ENCODE peak calls at places on chromosomes 2 and 18, in eight cellular contexts. Q, U, V, E, L, N, H and X are unnamed samples.

GRCh38 chr2:53520630-53520940 is 247.0 kb upstream of the CHAC2 start:
- DNase-seq in E (no peak), Q (no peak), H (no peak), L (no peak), N (no peak), V (no peak), U (no peak), X (no peak)

GRCh38 chr2:205372141-205372540 is 310.2 kb upstream of the NRP2 start:
- DNase-seq in Q (no peak), E (no peak), V (no peak), L (peak; percentile 33), N (no peak), H (no peak), U (no peak), X (peak; percentile 30)

GRCh38 chr2:68594674-68595492 is 48.5 kb upstream of the PROKR1 start:
- DNase-seq in H (peak; percentile 51), N (peak; percentile 4), U (peak; percentile 16), Q (peak; percentile 82), L (peak; percentile 34), V (peak; percentile 72), E (no peak), X (peak; percentile 57)

GRCh38 chr2:25378731-25379490 is 37.2 kb upstream of the DNMT3A start:
- DNase-seq in H (no peak), L (peak; percentile 54), U (no peak), N (no peak), Q (peak; percentile 59), V (peak; percentile 19), E (no peak), X (peak; percentile 29)

GRCh38 chr2:126803422-126803775 is 95.3 kb upstream of the TEX51 start:
- DNase-seq in E (no peak), V (no peak), L (no peak), Q (no peak), H (no peak), N (no peak), U (no peak), X (no peak)

GRCh38 chr2:186887107-186888090 is 38.4 kb upstream of the ZSWIM2 start:
- DNase-seq in E (no peak), Q (no peak), V (no peak), H (no peak), U (peak; percentile 19), L (no peak), N (no peak), X (peak; percentile 38)

GRCh38 chr2:111072220-111072871 is 48.4 kb upstream of the BCL2L11 start:
- DNase-seq in L (peak; percentile 50), E (peak; percentile 64), N (no peak), Q (no peak), V (no peak), H (no peak), U (peak; percentile 10), X (peak; percentile 68)

GRCh38 chr2:31304831-31305230 is 70.9 kb downstream of the EHD3 start:
- DNase-seq in Q (no peak), H (no peak), V (no peak), E (no peak), L (no peak), U (no peak), N (no peak), X (no peak)

GRCh38 chr2:144048631-144049060 is 471.3 kb downstream of the ZEB2 start:
- DNase-seq in L (no peak), Q (no peak), U (no peak), E (no peak), V (no peak), H (no peak), N (no peak), X (peak; percentile 7)

GRCh38 chr2:137992039-137992646 is 27.9 kb downstream of the HNMT start:
- DNase-seq in Q (no peak), H (no peak), E (no peak), L (no peak), N (no peak), V (no peak), U (no peak), X (no peak)

GRCh38 chr2:182482511-182482910 is 55.7 kb upstream of the PDE1A start:
- DNase-seq in U (no peak), H (no peak), N (no peak), L (no peak), E (no peak), Q (no peak), V (no peak), X (no peak)

GRCh38 chr18:59846814-59847490 is 52.8 kb upstream of the PMAIP1 start:
- DNase-seq in Q (peak; percentile 68), H (no peak), V (peak; percentile 81), U (peak; percentile 24), L (peak; percentile 54), N (peak; percentile 33), E (no peak), X (peak; percentile 49)

GRCh38 chr2:184611221-184612085 is 13.1 kb downstream of the ZNF804A start:
- DNase-seq in L (peak; percentile 66), N (no peak), H (no peak), E (peak; percentile 19), V (no peak), U (no peak), Q (no peak), X (peak; percentile 57)

GRCh38 chr2:55345064-55345463 is 74.6 kb downstream of the CCDC88A start:
- DNase-seq in Q (no peak), N (no peak), V (no peak), L (no peak), H (no peak), E (no peak), U (no peak), X (no peak)

GRCh38 chr2:108630567-108631405 is 88.5 kb upstream of the RANBP2 start:
- DNase-seq in H (no peak), E (no peak), V (no peak), L (no peak), Q (no peak), N (no peak), U (no peak), X (peak; percentile 39)

GRCh38 chr2:216285641-216286156 is 86.6 kb downstream of the MARCHF4 start:
- DNase-seq in Q (no peak), L (peak; percentile 29), H (no peak), E (no peak), U (no peak), V (no peak), N (no peak), X (no peak)

GRCh38 chr2:174247474-174248186 is 702 bp downstream of the OLA1 start:
- DNase-seq in N (no peak), H (no peak), U (peak; percentile 7), L (no peak), V (no peak), E (no peak), Q (no peak), X (peak; percentile 49)

GRCh38 chr2:34105015-34105767 is 506.1 kb upstream of the FAM98A start:
- DNase-seq in N (no peak), L (peak; percentile 92), H (no peak), Q (no peak), V (no peak), E (peak; percentile 73), U (no peak), X (peak; percentile 88)

GRCh38 chr18:12460874-12461273 is 53.1 kb downstream of the PRELID3A start:
- DNase-seq in E (no peak), U (no peak), L (no peak), Q (no peak), V (no peak), H (no peak), N (no peak), X (no peak)

GRCh38 chr2:43634604-43635306 is 2.3 kb upstream of the PLEKHH2 start:
- DNase-seq in U (peak; percentile 82), N (no peak), H (no peak), L (peak; percentile 18), Q (no peak), V (no peak), E (no peak), X (peak; percentile 83)

GRCh38 chr2:157785200-157785599 is 90.9 kb downstream of the ACVR1 start:
- DNase-seq in N (no peak), U (no peak), V (no peak), L (peak; percentile 31), Q (no peak), H (no peak), E (no peak), X (peak; percentile 20)

GRCh38 chr18:60189840-60190239 is 182.7 kb downstream of the MC4R start:
- DNase-seq in Q (no peak), V (no peak), L (no peak), H (no peak), E (no peak), N (no peak), U (no peak), X (no peak)

GRCh38 chr2:64203131-64204005 is 59.1 kb upstream of the PELI1 start:
- DNase-seq in V (no peak), Q (no peak), L (peak; percentile 55), N (no peak), U (no peak), E (no peak), H (no peak), X (peak; percentile 53)

GRCh38 chr2:235026137-235026536 is 74.3 kb downstream of the SH3BP4 start:
- DNase-seq in H (no peak), L (peak; percentile 99), E (peak; percentile 29), U (peak; percentile 77), Q (no peak), N (peak; percentile 46), V (no peak), X (peak; percentile 93)

GRCh38 chr2:219912530-219912929 is 285.1 kb downstream of the SLC4A3 start:
- DNase-seq in V (no peak), N (no peak), Q (no peak), L (peak; percentile 48), U (no peak), E (peak; percentile 26), H (no peak), X (peak; percentile 84)

GRCh38 chr2:239579081-239579480 is 178.3 kb upstream of the HDAC4 start:
- DNase-seq in U (no peak), H (no peak), N (no peak), E (no peak), V (no peak), Q (peak; percentile 49), L (no peak), X (no peak)

GRCh38 chr18:45962866-45963265 is 4.3 kb downstream of the EPG5 start:
- DNase-seq in U (no peak), H (no peak), L (peak; percentile 7), Q (no peak), V (peak; percentile 24), N (no peak), E (no peak), X (peak; percentile 82)

GRCh38 chr18:39555511-39555910 is 1989.9 kb upstream of the CELF4 start:
- DNase-seq in N (no peak), Q (no peak), L (no peak), H (no peak), V (no peak), E (no peak), U (no peak), X (no peak)

GRCh38 chr2:160210599-160211138 is 10.6 kb upstream of the ITGB6 start:
- DNase-seq in N (no peak), Q (peak; percentile 87), H (peak; percentile 61), V (peak; percentile 88), E (no peak), L (peak; percentile 82), U (peak; percentile 47), X (peak; percentile 58)

GRCh38 chr2:20620271-20620681 is 30.6 kb downstream of the HS1BP3 start:
- DNase-seq in L (no peak), H (no peak), U (no peak), V (no peak), E (no peak), Q (peak; percentile 57), N (no peak), X (no peak)

GRCh38 chr2:47767880-47768609 is 14.9 kb upstream of the MSH6 start:
- DNase-seq in E (no peak), U (no peak), Q (peak; percentile 90), H (peak; percentile 69), N (peak; percentile 37), V (peak; percentile 82), L (peak; percentile 10), X (peak; percentile 54)

GRCh38 chr2:113705982-113706523 is 50.4 kb downstream of the SLC35F5 start:
- DNase-seq in V (no peak), N (no peak), U (no peak), Q (no peak), L (no peak), E (no peak), H (no peak), X (no peak)

GRCh38 chr2:26033769-26034596 is at the start of gene RAB10:
- DNase-seq in N (peak; percentile 98), V (peak; percentile 99), H (peak; percentile 96), L (peak; percentile 98), E (peak; percentile 98), U (peak; percentile 95), Q (peak; percentile 100), X (peak; percentile 99)

GRCh38 chr2:12448846-12449480 is 267.8 kb upstream of the TRIB2 start:
- DNase-seq in H (no peak), V (peak; percentile 38), N (no peak), E (no peak), U (peak; percentile 30), L (peak; percentile 42), Q (no peak), X (peak; percentile 87)